ENCODE peak calls at places on chromosomes 5 and 9, in five cellular contexts. N is heart left ventricle; J is stimulated activated CD8-positive, alpha-beta memory T cell treated with anti-CD3 and anti-CD28 coated beads, Interleukin-7, amount 100 ng/mL, for 4 hours; O is activated T-helper 1 cell treated with anti-CD3 and anti-CD28 coated beads, Interleukin-2, amount 50 U/mL, for 16 hours; Q is amniotic stem cell. X is an unnamed sample.

GRCh38 chr9:614421-614820 is 227.1 kb upstream of the DMRT1 start:
- DNase-seq in N (peak), J (no peak), O (no peak), Q (no peak), X (no peak)

GRCh38 chr5:172446336-172447051 is 7.8 kb downstream of the SH3PXD2B start:
- DNase-seq in N (peak), J (no peak), O (no peak), Q (no peak), X (no peak)

GRCh38 chr9:121449786-121450185 is 49.9 kb downstream of the GGTA1 start:
- DNase-seq in N (no peak), J (no peak), O (no peak), Q (no peak), X (no peak)

GRCh38 chr5:164578911-164579310 is 1073.5 kb downstream of the MAT2B start:
- DNase-seq in N (no peak), J (no peak), O (no peak), Q (no peak), X (no peak)

GRCh38 chr9:91676042-91676441 is 252.4 kb upstream of the NFIL3 start:
- DNase-seq in N (no peak), J (no peak), O (no peak), Q (no peak), X (no peak)

GRCh38 chr5:111454198-111454606 is 58.1 kb downstream of the STARD4 start:
- DNase-seq in N (no peak), J (no peak), O (no peak), Q (no peak), X (peak)

GRCh38 chr5:93576994-93577575 is 3.9 kb downstream of the NR2F1-AS1 start:
- DNase-seq in N (no peak), J (no peak), O (no peak), Q (no peak), X (no peak)

GRCh38 chr9:76353280-76353679 is 40.9 kb downstream of the RFK start:
- DNase-seq in N (no peak), J (no peak), O (no peak), Q (no peak), X (no peak)

GRCh38 chr5:124627815-124628214 is 118.6 kb downstream of the ZNF608 start:
- DNase-seq in N (no peak), J (no peak), O (no peak), Q (no peak), X (no peak)

GRCh38 chr5:80154749-80155148 is 101.1 kb downstream of the SERINC5 start:
- DNase-seq in N (no peak), J (no peak), O (no peak), Q (no peak), X (no peak)

GRCh38 chr9:1871486-1872181 is 143.5 kb upstream of the SMARCA2 start:
- DNase-seq in N (no peak), J (no peak), O (no peak), Q (no peak), X (no peak)

GRCh38 chr9:120531683-120532300 is 48.2 kb downstream of the CDK5RAP2 start:
- DNase-seq in N (no peak), J (no peak), O (no peak), Q (no peak), X (no peak)

GRCh38 chr9:101705135-101705661 is 33.2 kb downstream of the GRIN3A start:
- DNase-seq in N (no peak), J (no peak), O (no peak), Q (no peak), X (no peak)

GRCh38 chr5:57447656-57448055 is 35.0 kb downstream of the ACTBL2 start:
- DNase-seq in N (no peak), J (no peak), O (no peak), Q (no peak), X (no peak)

GRCh38 chr5:77066823-77067442 is 20.2 kb downstream of the ZBED3 start:
- DNase-seq in N (no peak), J (no peak), O (no peak), Q (no peak), X (peak)